ENCODE peak calls at places on chromosomes 2 and 18, in six cellular contexts. One of them, this sample, is unnamed.

GRCh38 chr2:175309799-175310198 is 128.3 kb upstream of the ATP5MC3 start:
- DNase-seq in NCI-H460: peak
- DNase-seq in LHCN-M2: peak
- DNase-seq in left ventricle myocardium inferior: no peak
- DNase-seq in activated naive CD4-positive, alpha-beta T cell treated with anti-CD3 and anti-CD28 coated beads for 36 hours: peak
- DNase-seq in breast epithelium: no peak
- DNase-seq in this sample: no peak

GRCh38 chr2:41966920-41967319 is 80.9 kb upstream of the PKDCC start:
- DNase-seq in NCI-H460: no peak
- DNase-seq in LHCN-M2: no peak
- DNase-seq in left ventricle myocardium inferior: no peak
- DNase-seq in activated naive CD4-positive, alpha-beta T cell treated with anti-CD3 and anti-CD28 coated beads for 36 hours: no peak
- DNase-seq in breast epithelium: peak
- DNase-seq in this sample: no peak

GRCh38 chr2:40321224-40321623 is 130.7 kb downstream of the SLC8A1 start:
- DNase-seq in NCI-H460: no peak
- DNase-seq in LHCN-M2: no peak
- DNase-seq in left ventricle myocardium inferior: no peak
- DNase-seq in activated naive CD4-positive, alpha-beta T cell treated with anti-CD3 and anti-CD28 coated beads for 36 hours: no peak
- DNase-seq in breast epithelium: no peak
- DNase-seq in this sample: no peak

GRCh38 chr18:31268985-31269406 is 49.0 kb upstream of the DSG1 start:
- DNase-seq in NCI-H460: no peak
- DNase-seq in LHCN-M2: no peak
- DNase-seq in left ventricle myocardium inferior: no peak
- DNase-seq in activated naive CD4-positive, alpha-beta T cell treated with anti-CD3 and anti-CD28 coated beads for 36 hours: no peak
- DNase-seq in breast epithelium: no peak
- DNase-seq in this sample: peak

GRCh38 chr2:218745559-218746469 is 35.2 kb downstream of the TTLL4 start:
- DNase-seq in NCI-H460: peak
- DNase-seq in LHCN-M2: no peak
- DNase-seq in left ventricle myocardium inferior: peak
- DNase-seq in activated naive CD4-positive, alpha-beta T cell treated with anti-CD3 and anti-CD28 coated beads for 36 hours: no peak
- DNase-seq in breast epithelium: peak
- DNase-seq in this sample: peak

GRCh38 chr2:30955516-30956132 is 148.4 kb upstream of the CAPN13 start:
- DNase-seq in NCI-H460: no peak
- DNase-seq in LHCN-M2: no peak
- DNase-seq in left ventricle myocardium inferior: no peak
- DNase-seq in activated naive CD4-positive, alpha-beta T cell treated with anti-CD3 and anti-CD28 coated beads for 36 hours: no peak
- DNase-seq in breast epithelium: no peak
- DNase-seq in this sample: no peak

GRCh38 chr2:231890896-231891513 is 35.2 kb downstream of the NPPC start:
- DNase-seq in NCI-H460: no peak
- DNase-seq in LHCN-M2: no peak
- DNase-seq in left ventricle myocardium inferior: no peak
- DNase-seq in activated naive CD4-positive, alpha-beta T cell treated with anti-CD3 and anti-CD28 coated beads for 36 hours: no peak
- DNase-seq in breast epithelium: no peak
- DNase-seq in this sample: peak

GRCh38 chr2:84946204-84947009 is 24.6 kb upstream of the KCMF1 start:
- DNase-seq in NCI-H460: peak
- DNase-seq in LHCN-M2: peak
- DNase-seq in left ventricle myocardium inferior: no peak
- DNase-seq in activated naive CD4-positive, alpha-beta T cell treated with anti-CD3 and anti-CD28 coated beads for 36 hours: peak
- DNase-seq in breast epithelium: no peak
- DNase-seq in this sample: peak

GRCh38 chr18:50183556-50183955 is 11.4 kb downstream of the MYO5B start:
- DNase-seq in NCI-H460: peak
- DNase-seq in LHCN-M2: peak
- DNase-seq in left ventricle myocardium inferior: no peak
- DNase-seq in activated naive CD4-positive, alpha-beta T cell treated with anti-CD3 and anti-CD28 coated beads for 36 hours: no peak
- DNase-seq in breast epithelium: no peak
- DNase-seq in this sample: peak

GRCh38 chr2:42929577-42929984 is 137.2 kb upstream of the HAAO start:
- DNase-seq in NCI-H460: no peak
- DNase-seq in LHCN-M2: no peak
- DNase-seq in left ventricle myocardium inferior: no peak
- DNase-seq in activated naive CD4-positive, alpha-beta T cell treated with anti-CD3 and anti-CD28 coated beads for 36 hours: no peak
- DNase-seq in breast epithelium: no peak
- DNase-seq in this sample: no peak

GRCh38 chr2:40652155-40652554 is 200.3 kb upstream of the SLC8A1 start:
- DNase-seq in NCI-H460: no peak
- DNase-seq in LHCN-M2: no peak
- DNase-seq in left ventricle myocardium inferior: no peak
- DNase-seq in activated naive CD4-positive, alpha-beta T cell treated with anti-CD3 and anti-CD28 coated beads for 36 hours: no peak
- DNase-seq in breast epithelium: no peak
- DNase-seq in this sample: no peak

GRCh38 chr2:85760371-85760770 is 6.6 kb downstream of the ATOH8 start:
- DNase-seq in NCI-H460: no peak
- DNase-seq in LHCN-M2: no peak
- DNase-seq in left ventricle myocardium inferior: no peak
- DNase-seq in activated naive CD4-positive, alpha-beta T cell treated with anti-CD3 and anti-CD28 coated beads for 36 hours: no peak
- DNase-seq in breast epithelium: no peak
- DNase-seq in this sample: no peak

GRCh38 chr2:108446703-108447102 is 2.3 kb upstream of the GCC2 start:
- DNase-seq in NCI-H460: no peak
- DNase-seq in LHCN-M2: no peak
- DNase-seq in left ventricle myocardium inferior: no peak
- DNase-seq in activated naive CD4-positive, alpha-beta T cell treated with anti-CD3 and anti-CD28 coated beads for 36 hours: no peak
- DNase-seq in breast epithelium: no peak
- DNase-seq in this sample: no peak

GRCh38 chr2:203062126-203062525 is 47.5 kb downstream of the NBEAL1 start:
- DNase-seq in NCI-H460: no peak
- DNase-seq in LHCN-M2: no peak
- DNase-seq in left ventricle myocardium inferior: no peak
- DNase-seq in activated naive CD4-positive, alpha-beta T cell treated with anti-CD3 and anti-CD28 coated beads for 36 hours: no peak
- DNase-seq in breast epithelium: no peak
- DNase-seq in this sample: no peak

GRCh38 chr18:48728204-48728833 is 189.5 kb downstream of the CTIF start:
- DNase-seq in NCI-H460: no peak
- DNase-seq in LHCN-M2: peak
- DNase-seq in left ventricle myocardium inferior: no peak
- DNase-seq in activated naive CD4-positive, alpha-beta T cell treated with anti-CD3 and anti-CD28 coated beads for 36 hours: no peak
- DNase-seq in breast epithelium: no peak
- DNase-seq in this sample: peak

GRCh38 chr2:168034586-168034985 is 212.8 kb downstream of the STK39 start:
- DNase-seq in NCI-H460: no peak
- DNase-seq in LHCN-M2: no peak
- DNase-seq in left ventricle myocardium inferior: no peak
- DNase-seq in activated naive CD4-positive, alpha-beta T cell treated with anti-CD3 and anti-CD28 coated beads for 36 hours: no peak
- DNase-seq in breast epithelium: no peak
- DNase-seq in this sample: no peak

GRCh38 chr2:143893340-143893739 is 626.6 kb downstream of the ZEB2 start:
- DNase-seq in NCI-H460: no peak
- DNase-seq in LHCN-M2: no peak
- DNase-seq in left ventricle myocardium inferior: no peak
- DNase-seq in activated naive CD4-positive, alpha-beta T cell treated with anti-CD3 and anti-CD28 coated beads for 36 hours: no peak
- DNase-seq in breast epithelium: no peak
- DNase-seq in this sample: no peak

GRCh38 chr2:177334940-177335543 is 57.5 kb upstream of the AGPS start:
- DNase-seq in NCI-H460: peak
- DNase-seq in LHCN-M2: peak
- DNase-seq in left ventricle myocardium inferior: no peak
- DNase-seq in activated naive CD4-positive, alpha-beta T cell treated with anti-CD3 and anti-CD28 coated beads for 36 hours: peak
- DNase-seq in breast epithelium: no peak
- DNase-seq in this sample: no peak